ENCODE peak calls at places on chromosomes 16 and 17, in seven cellular contexts. I is trophoblast cell, D is mesendoderm, X is H9, U is IMR-90, M is neuronal stem cell, C is H1. H is an unnamed sample.
A peak's percentile ranks its signal among the peaks of the same experiment; 100 is the strongest.

GRCh38 chr17:28477928-28478327 is 4.5 kb downstream of the SLC13A2 start:
- DNase-seq in M (no peak), D (no peak), U (no peak), X (no peak), C (no peak), I (no peak), H (no peak)

GRCh38 chr17:83196973-83197880 is 117.8 kb downstream of the METRNL start:
- DNase-seq in D (no peak), C (no peak), U (no peak), X (no peak), I (no peak), M (no peak), H (no peak)

GRCh38 chr16:1206326-1206725 is 18.7 kb downstream of the TPSG1 start:
- DNase-seq in M (no peak), C (no peak), U (no peak), X (peak; percentile 41), I (no peak), D (peak; percentile 35), H (no peak)

GRCh38 chr16:86118467-86119307 is 219.7 kb downstream of the IRF8 start:
- DNase-seq in X (no peak), M (no peak), I (no peak), D (no peak), U (peak; percentile 57), C (no peak), H (peak; percentile 55)

GRCh38 chr17:19021622-19022083 is 17.1 kb upstream of the FAM83G start:
- DNase-seq in I (no peak), U (no peak), D (no peak), X (peak; percentile 74), C (peak; percentile 81), M (no peak), H (no peak)

GRCh38 chr17:72424505-72425117 is 303.8 kb downstream of the SOX9 start:
- DNase-seq in D (no peak), C (no peak), M (no peak), U (no peak), I (no peak), X (no peak), H (no peak)

GRCh38 chr16:27253526-27253930 is 15.0 kb downstream of the NSMCE1 start:
- DNase-seq in X (no peak), U (peak; percentile 92), C (no peak), I (no peak), M (no peak), D (no peak), H (peak; percentile 92)

GRCh38 chr16:52561910-52562741 is 15.2 kb upstream of the TOX3 start:
- DNase-seq in I (no peak), X (no peak), U (no peak), C (no peak), M (no peak), D (no peak), H (no peak)

GRCh38 chr17:76382305-76382802 is 2.1 kb upstream of the SPHK1 start:
- DNase-seq in I (peak; percentile 84), X (peak; percentile 82), M (peak; percentile 90), U (peak; percentile 67), D (peak; percentile 80), C (peak; percentile 84), H (no peak)

GRCh38 chr16:57341441-57342303 is 16.9 kb upstream of the CCL22 start:
- DNase-seq in D (no peak), I (no peak), X (no peak), M (no peak), C (no peak), U (peak; percentile 86), H (peak; percentile 88)

GRCh38 chr16:67676939-67677338 is 10.3 kb downstream of the C16orf86 start:
- DNase-seq in M (no peak), D (no peak), I (no peak), C (no peak), X (no peak), U (no peak), H (no peak)

GRCh38 chr17:30237296-30238002 is 2.0 kb upstream of the SLC6A4 start:
- DNase-seq in X (no peak), C (peak; percentile 57), U (no peak), D (no peak), M (no peak), I (no peak), H (no peak)

GRCh38 chr16:80622007-80622406 is 81.2 kb downstream of the DYNLRB2 start:
- DNase-seq in M (no peak), U (no peak), I (no peak), X (no peak), C (no peak), D (no peak), H (no peak)

GRCh38 chr16:80616362-80616761 is 75.6 kb downstream of the DYNLRB2 start:
- DNase-seq in M (no peak), C (peak; percentile 6), D (no peak), U (no peak), X (no peak), I (no peak), H (no peak)

GRCh38 chr16:80620656-80621605 is 80.1 kb downstream of the DYNLRB2 start:
- DNase-seq in U (no peak), M (no peak), D (no peak), X (no peak), I (peak; percentile 54), C (no peak), H (no peak)

GRCh38 chr16:80618862-80619648 is 78.3 kb downstream of the DYNLRB2 start:
- DNase-seq in M (no peak), I (peak; percentile 79), C (no peak), U (no peak), D (no peak), X (no peak), H (no peak)

DNA sequence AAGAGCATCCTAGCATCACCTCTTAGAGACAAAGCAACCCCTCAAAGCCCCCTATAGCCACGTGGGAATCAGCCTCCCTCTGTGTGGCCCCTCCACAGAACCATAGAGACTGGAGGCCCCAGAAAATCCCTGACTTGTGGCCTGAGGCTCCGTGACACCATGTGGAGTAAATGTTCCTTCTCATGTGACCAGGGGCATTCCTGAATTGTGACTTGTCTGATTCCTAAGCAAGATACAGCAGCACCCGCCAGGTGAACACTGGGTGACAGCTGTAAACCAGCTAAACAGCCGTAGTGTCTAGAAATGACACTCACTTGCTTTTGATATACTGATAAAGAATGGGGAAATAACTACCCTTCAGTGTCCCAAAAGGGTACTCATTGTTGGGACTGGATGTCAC is 79.0 kb downstream of the DYNLRB2 start:
- DNase-seq in X (no peak), D (peak; percentile 14), M (no peak), C (no peak), I (peak; percentile 93), U (no peak), H (no peak)
- H2BK5ac ChIP-seq in X (no peak overlapping the region), D (no peak overlapping the region), M (no peak overlapping the region), C (no peak overlapping the region), I (peak overlapping the region; percentile 44), U (no peak overlapping the region), H (no peak overlapping the region)

GRCh38 chr17:80833952-80834895 is 157.4 kb upstream of the CHMP6 start:
- DNase-seq in I (no peak), C (no peak), X (no peak), D (no peak), M (no peak), U (peak; percentile 73), H (no peak)
- H2BK120ac ChIP-seq in I (no peak overlapping the region), C (no peak overlapping the region), X (no peak overlapping the region), D (no peak overlapping the region), M (no peak overlapping the region), U (peak overlapping the region; percentile 89), H (no peak overlapping the region)

DNA sequence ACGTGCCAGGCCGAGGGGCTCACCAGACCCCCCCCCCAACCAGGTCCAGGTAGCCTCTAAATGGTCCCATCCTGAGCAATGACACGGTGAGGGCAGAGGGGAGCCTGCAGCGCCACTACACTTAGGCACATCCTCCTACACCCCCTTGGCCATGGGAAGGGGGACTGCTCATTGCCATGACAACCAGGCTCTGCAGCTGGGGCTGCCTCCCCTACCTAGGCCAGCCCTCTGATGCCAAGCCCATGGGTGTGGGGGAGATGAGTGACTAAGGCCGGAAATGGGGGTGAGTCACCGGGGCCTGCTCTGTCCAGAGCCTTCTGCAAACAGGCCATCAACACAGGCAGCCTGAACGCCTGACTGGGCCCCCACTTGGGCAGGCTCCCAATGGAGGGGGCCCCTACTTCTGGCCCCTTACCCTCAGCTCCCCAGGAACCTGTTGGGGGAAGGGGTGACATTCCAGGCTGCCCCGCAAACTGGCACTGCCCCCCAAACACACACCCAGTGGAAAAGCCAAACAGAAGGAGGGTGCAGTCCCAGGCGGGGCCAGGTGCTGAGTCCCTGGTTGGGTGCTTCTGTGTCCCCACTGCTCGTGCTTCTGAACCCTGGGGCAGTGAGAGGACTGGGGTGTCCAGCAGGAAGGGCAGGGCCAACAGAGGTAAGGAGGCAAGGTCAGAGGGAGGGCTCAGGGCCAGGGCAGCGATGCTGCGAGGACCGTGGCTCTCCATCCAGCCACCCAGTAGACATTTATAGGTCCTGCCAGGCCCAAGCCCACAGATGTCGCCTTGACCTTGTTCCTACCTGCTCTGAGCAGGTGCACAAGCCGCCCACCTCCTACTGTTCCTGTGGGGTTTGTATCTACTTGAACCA is 8.2 kb downstream of the PLCD3 start:
- DNase-seq in C (no peak), M (no peak), D (peak; percentile 81), U (peak; percentile 91), X (peak; percentile 75), I (no peak), H (peak; percentile 94)
- H3K27ac ChIP-seq in C (no peak overlapping the region), M (no peak overlapping the region), D (no peak overlapping the region), U (peak overlapping the region; percentile 98), X (no peak overlapping the region), I (no peak overlapping the region), H (peak overlapping the region; percentile 86)

GRCh38 chr17:70169707-70170597 is 620 bp downstream of the KCNJ2 start:
- DNase-seq in M (no peak), X (no peak), I (no peak), U (peak; percentile 55), C (no peak), D (peak; percentile 17), H (peak; percentile 74)

GRCh38 chr17:70168044-70168978 is 1.0 kb upstream of the KCNJ2 start:
- DNase-seq in I (peak; percentile 60), C (peak; percentile 65), M (peak; percentile 51), X (peak; percentile 84), D (peak; percentile 83), U (peak; percentile 81), H (peak; percentile 77)

GRCh38 chr17:70168979-70169706 is at the start of gene KCNJ2:
- DNase-seq in X (peak; percentile 95), U (peak; percentile 79), C (peak; percentile 88), M (peak; percentile 82), I (peak; percentile 86), D (peak; percentile 91), H (peak; percentile 86)

GRCh38 chr17:70165383-70165782 is 3.9 kb upstream of the KCNJ2 start:
- DNase-seq in M (no peak), D (no peak), U (no peak), C (no peak), X (no peak), I (no peak), H (no peak)

GRCh38 chr17:70166571-70166970 is 2.8 kb upstream of the KCNJ2 start:
- DNase-seq in D (no peak), M (no peak), I (no peak), X (no peak), C (no peak), U (no peak), H (no peak)
- H2BK5ac ChIP-seq in D (no peak overlapping the region), M (no peak overlapping the region), I (no peak overlapping the region), X (no peak overlapping the region), C (no peak overlapping the region), U (no peak overlapping the region), H (no peak overlapping the region)

GRCh38 chr17:75090871-75091854 is 3.4 kb downstream of the SLC16A5 start:
- DNase-seq in I (no peak), C (no peak), D (no peak), M (no peak), U (no peak), X (peak; percentile 55), H (no peak)
- H2BK120ac ChIP-seq in I (peak overlapping the region; percentile 14), C (no peak overlapping the region), D (no peak overlapping the region), M (peak overlapping the region; percentile 1), U (no peak overlapping the region), X (no peak overlapping the region), H (no peak overlapping the region)

H was measured in mesenchymal stem cell.